ENCODE peak calls at places on chromosome 5, in eight cellular contexts. One of them, this sample, is unnamed.
A peak's percentile ranks its signal among the peaks of the same experiment; 100 is the strongest.

GRCh38 chr5:5675511-5675910 is 253.0 kb downstream of the ICE1 start:
- DNase-seq in mammary epithelial cell: no peak
- DNase-seq in DND-41: no peak
- DNase-seq in fibroblast of lung: no peak
- DNase-seq in keratinocyte: no peak
- DNase-seq in PC-3: no peak
- DNase-seq in GM23338: no peak
- DNase-seq in astrocyte: no peak
- DNase-seq in this sample: no peak

GRCh38 chr5:116613445-116613844 is 38.8 kb upstream of the SEMA6A start:
- DNase-seq in PC-3: no peak
- DNase-seq in DND-41: no peak
- DNase-seq in keratinocyte: no peak
- DNase-seq in fibroblast of lung: no peak
- DNase-seq in mammary epithelial cell: no peak
- DNase-seq in GM23338: no peak
- DNase-seq in astrocyte: no peak
- DNase-seq in this sample: no peak

GRCh38 chr5:72451771-72452505 is 55.3 kb downstream of the ZNF366 start:
- DNase-seq in astrocyte: peak; percentile 66
- DNase-seq in DND-41: no peak
- DNase-seq in keratinocyte: no peak
- DNase-seq in fibroblast of lung: peak; percentile 72
- DNase-seq in PC-3: peak; percentile 40
- DNase-seq in GM23338: no peak
- DNase-seq in mammary epithelial cell: no peak
- DNase-seq in this sample: peak; percentile 53

GRCh38 chr5:170861855-170862766 is at the start of gene RANBP17:
- DNase-seq in DND-41: no peak
- DNase-seq in fibroblast of lung: peak; percentile 73
- DNase-seq in PC-3: peak; percentile 32
- DNase-seq in astrocyte: peak; percentile 55
- DNase-seq in keratinocyte: no peak
- DNase-seq in mammary epithelial cell: peak; percentile 58
- DNase-seq in GM23338: peak; percentile 93
- DNase-seq in this sample: peak; percentile 91

GRCh38 chr5:38651806-38652205 is 95.4 kb upstream of the LIFR start:
- DNase-seq in DND-41: no peak
- DNase-seq in PC-3: no peak
- DNase-seq in GM23338: no peak
- DNase-seq in fibroblast of lung: peak; percentile 23
- DNase-seq in mammary epithelial cell: no peak
- DNase-seq in keratinocyte: no peak
- DNase-seq in astrocyte: no peak
- DNase-seq in this sample: no peak

GRCh38 chr5:163789870-163790269 is 284.5 kb downstream of the MAT2B start:
- DNase-seq in mammary epithelial cell: peak; percentile 2
- DNase-seq in PC-3: peak; percentile 8
- DNase-seq in GM23338: no peak
- DNase-seq in astrocyte: peak; percentile 44
- DNase-seq in keratinocyte: no peak
- DNase-seq in DND-41: no peak
- DNase-seq in fibroblast of lung: peak; percentile 49
- DNase-seq in this sample: no peak

GRCh38 chr5:170631471-170632195 is 127.8 kb downstream of the KCNIP1 start:
- DNase-seq in DND-41: no peak
- DNase-seq in fibroblast of lung: peak; percentile 35
- DNase-seq in astrocyte: no peak
- DNase-seq in PC-3: no peak
- DNase-seq in keratinocyte: no peak
- DNase-seq in GM23338: peak; percentile 72
- DNase-seq in mammary epithelial cell: no peak
- DNase-seq in this sample: peak; percentile 61

GRCh38 chr5:108078345-108078744 is 303.6 kb downstream of the FBXL17 start:
- DNase-seq in fibroblast of lung: no peak
- DNase-seq in GM23338: peak; percentile 68
- DNase-seq in keratinocyte: no peak
- DNase-seq in mammary epithelial cell: no peak
- DNase-seq in astrocyte: no peak
- DNase-seq in PC-3: no peak
- DNase-seq in DND-41: no peak
- DNase-seq in this sample: no peak

GRCh38 chr5:96427823-96428222 is 5.2 kb downstream of the PCSK1 start:
- DNase-seq in fibroblast of lung: peak; percentile 17
- DNase-seq in PC-3: no peak
- DNase-seq in astrocyte: peak; percentile 16
- DNase-seq in DND-41: peak; percentile 30
- DNase-seq in GM23338: peak; percentile 59
- DNase-seq in keratinocyte: no peak
- DNase-seq in mammary epithelial cell: no peak
- DNase-seq in this sample: peak; percentile 15

GRCh38 chr5:172107606-172108005 is 80.4 kb downstream of the STK10 start:
- DNase-seq in PC-3: peak; percentile 57
- DNase-seq in GM23338: no peak
- DNase-seq in DND-41: no peak
- DNase-seq in fibroblast of lung: peak; percentile 95
- DNase-seq in astrocyte: peak; percentile 91
- DNase-seq in mammary epithelial cell: peak; percentile 46
- DNase-seq in keratinocyte: no peak
- DNase-seq in this sample: no peak

GRCh38 chr5:135719428-135720063 is 114.9 kb upstream of the SLC25A48 start:
- DNase-seq in astrocyte: no peak
- DNase-seq in DND-41: no peak
- DNase-seq in keratinocyte: no peak
- DNase-seq in fibroblast of lung: no peak
- DNase-seq in PC-3: no peak
- DNase-seq in mammary epithelial cell: no peak
- DNase-seq in GM23338: no peak
- DNase-seq in this sample: no peak

GRCh38 chr5:157186309-157187045 is 5.8 kb downstream of the ITK start:
- DNase-seq in DND-41: no peak
- DNase-seq in fibroblast of lung: no peak
- DNase-seq in keratinocyte: no peak
- DNase-seq in mammary epithelial cell: no peak
- DNase-seq in astrocyte: no peak
- DNase-seq in GM23338: no peak
- DNase-seq in PC-3: no peak
- DNase-seq in this sample: no peak

GRCh38 chr5:91177639-91178038 is 205.5 kb downstream of the ARRDC3 start:
- DNase-seq in fibroblast of lung: peak; percentile 35
- DNase-seq in DND-41: no peak
- DNase-seq in astrocyte: peak; percentile 22
- DNase-seq in keratinocyte: no peak
- DNase-seq in mammary epithelial cell: no peak
- DNase-seq in PC-3: no peak
- DNase-seq in GM23338: no peak
- DNase-seq in this sample: no peak

GRCh38 chr5:75667586-75667985 is 49.7 kb downstream of the POC5 start:
- DNase-seq in astrocyte: no peak
- DNase-seq in mammary epithelial cell: no peak
- DNase-seq in DND-41: no peak
- DNase-seq in keratinocyte: no peak
- DNase-seq in GM23338: peak; percentile 42
- DNase-seq in PC-3: no peak
- DNase-seq in fibroblast of lung: no peak
- DNase-seq in this sample: no peak

GRCh38 chr5:75670571-75670970 is 46.7 kb downstream of the POC5 start:
- DNase-seq in keratinocyte: no peak
- DNase-seq in astrocyte: no peak
- DNase-seq in DND-41: no peak
- DNase-seq in mammary epithelial cell: no peak
- DNase-seq in GM23338: no peak
- DNase-seq in PC-3: no peak
- DNase-seq in fibroblast of lung: peak; percentile 3
- DNase-seq in this sample: peak; percentile 36

GRCh38 chr5:75666801-75667200 is 50.4 kb downstream of the POC5 start:
- DNase-seq in mammary epithelial cell: no peak
- DNase-seq in DND-41: no peak
- DNase-seq in astrocyte: no peak
- DNase-seq in PC-3: no peak
- DNase-seq in GM23338: peak; percentile 24
- DNase-seq in fibroblast of lung: peak; percentile 4
- DNase-seq in keratinocyte: no peak
- DNase-seq in this sample: no peak

GRCh38 chr5:75668988-75669760 is 48.1 kb downstream of the POC5 start:
- DNase-seq in mammary epithelial cell: peak; percentile 6
- DNase-seq in PC-3: peak; percentile 43
- DNase-seq in keratinocyte: no peak
- DNase-seq in astrocyte: peak; percentile 15
- DNase-seq in fibroblast of lung: peak; percentile 27
- DNase-seq in GM23338: no peak
- DNase-seq in DND-41: peak; percentile 10
- DNase-seq in this sample: peak; percentile 52

GRCh38 chr5:75668348-75668895 is 48.8 kb downstream of the POC5 start:
- DNase-seq in astrocyte: no peak
- DNase-seq in mammary epithelial cell: no peak
- DNase-seq in DND-41: no peak
- DNase-seq in fibroblast of lung: peak; percentile 17
- DNase-seq in GM23338: no peak
- DNase-seq in PC-3: no peak
- DNase-seq in keratinocyte: no peak
- DNase-seq in this sample: no peak
- H2AFZ ChIP-seq in astrocyte: no peak overlapping the region
- H2AFZ ChIP-seq in mammary epithelial cell: no peak overlapping the region
- H2AFZ ChIP-seq in DND-41: no peak overlapping the region
- H2AFZ ChIP-seq in fibroblast of lung: no peak overlapping the region
- H2AFZ ChIP-seq in GM23338: no peak overlapping the region
- H2AFZ ChIP-seq in PC-3: no peak overlapping the region
- H2AFZ ChIP-seq in keratinocyte: no peak overlapping the region
- H2AFZ ChIP-seq in this sample: no peak overlapping the region

DNA sequence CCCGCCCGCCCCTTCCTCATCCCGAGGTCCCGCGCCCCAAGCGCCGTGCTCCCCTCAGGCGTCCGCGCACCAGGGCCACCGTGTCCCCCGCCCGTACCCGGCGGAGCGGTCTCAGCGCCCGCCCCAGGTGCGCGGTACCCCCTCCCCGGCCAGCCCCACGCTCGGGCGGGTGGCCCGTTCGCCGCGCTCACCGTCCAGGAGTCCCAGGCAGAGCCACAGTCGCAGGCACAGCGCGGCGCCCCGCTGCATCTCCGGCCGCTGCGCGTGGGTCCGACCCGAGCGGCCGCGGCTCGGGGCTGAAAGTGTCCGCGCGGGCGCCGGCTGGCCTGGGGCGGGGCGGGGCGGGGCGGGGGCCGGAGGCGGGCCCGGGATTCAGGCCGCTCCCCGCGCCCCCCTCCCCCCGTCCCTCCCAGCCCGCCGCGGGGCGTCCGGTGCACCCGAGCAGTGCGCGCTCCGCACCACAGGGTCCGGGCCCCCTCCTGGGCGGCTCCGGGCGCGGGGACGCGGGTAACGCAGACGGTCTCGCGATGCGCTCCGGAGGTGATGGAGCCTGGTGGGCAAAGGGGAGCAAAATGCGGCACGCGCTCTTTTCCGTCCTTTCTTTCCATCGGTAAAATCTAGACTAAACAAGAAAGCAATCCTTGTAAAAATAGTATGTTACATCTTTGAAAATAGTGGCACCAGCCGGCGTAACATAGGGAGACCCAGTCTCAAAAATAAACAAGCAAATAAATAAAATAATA is at the start of gene FLT4:
- DNase-seq in GM23338: peak; percentile 56
- DNase-seq in PC-3: no peak
- DNase-seq in keratinocyte: no peak
- DNase-seq in astrocyte: no peak
- DNase-seq in DND-41: peak; percentile 20
- DNase-seq in fibroblast of lung: no peak
- DNase-seq in mammary epithelial cell: no peak
- DNase-seq in this sample: peak; percentile 13
- H2AFZ ChIP-seq in GM23338: peak within 1 kb of the TSS; percentile 98
- H2AFZ ChIP-seq in PC-3: peak within 1 kb of the TSS; percentile 68
- H2AFZ ChIP-seq in keratinocyte: no peak within 1 kb of the TSS
- H2AFZ ChIP-seq in astrocyte: no peak within 1 kb of the TSS
- H2AFZ ChIP-seq in DND-41: peak within 1 kb of the TSS; percentile 63
- H2AFZ ChIP-seq in fibroblast of lung: no peak within 1 kb of the TSS
- H2AFZ ChIP-seq in mammary epithelial cell: peak within 1 kb of the TSS; percentile 62
- H2AFZ ChIP-seq in this sample: peak within 1 kb of the TSS; percentile 6

GRCh38 chr5:176679365-176680225 is 32.3 kb downstream of the TSPAN17 start:
- DNase-seq in mammary epithelial cell: no peak
- DNase-seq in GM23338: peak; percentile 42
- DNase-seq in PC-3: no peak
- DNase-seq in astrocyte: no peak
- DNase-seq in keratinocyte: no peak
- DNase-seq in fibroblast of lung: no peak
- DNase-seq in DND-41: no peak
- DNase-seq in this sample: no peak
- H2AFZ ChIP-seq in mammary epithelial cell: no peak overlapping the region
- H2AFZ ChIP-seq in GM23338: peak overlapping the region; percentile 96
- H2AFZ ChIP-seq in PC-3: no peak overlapping the region
- H2AFZ ChIP-seq in astrocyte: peak overlapping the region; percentile 10
- H2AFZ ChIP-seq in keratinocyte: no peak overlapping the region
- H2AFZ ChIP-seq in fibroblast of lung: no peak overlapping the region
- H2AFZ ChIP-seq in DND-41: no peak overlapping the region
- H2AFZ ChIP-seq in this sample: no peak overlapping the region

GRCh38 chr5:119286516-119287488 is 69.0 kb upstream of the TNFAIP8 start:
- DNase-seq in fibroblast of lung: no peak
- DNase-seq in GM23338: no peak
- DNase-seq in keratinocyte: no peak
- DNase-seq in PC-3: no peak
- DNase-seq in astrocyte: no peak
- DNase-seq in DND-41: peak; percentile 48
- DNase-seq in mammary epithelial cell: no peak
- DNase-seq in this sample: no peak

GRCh38 chr5:119288364-119289047 is 67.3 kb upstream of the TNFAIP8 start:
- DNase-seq in keratinocyte: no peak
- DNase-seq in mammary epithelial cell: peak; percentile 54
- DNase-seq in astrocyte: peak; percentile 21
- DNase-seq in GM23338: no peak
- DNase-seq in DND-41: no peak
- DNase-seq in PC-3: peak; percentile 59
- DNase-seq in fibroblast of lung: peak; percentile 38
- DNase-seq in this sample: no peak

GRCh38 chr5:119289413-119289812 is 66.4 kb upstream of the TNFAIP8 start:
- DNase-seq in astrocyte: no peak
- DNase-seq in GM23338: no peak
- DNase-seq in fibroblast of lung: no peak
- DNase-seq in keratinocyte: no peak
- DNase-seq in mammary epithelial cell: no peak
- DNase-seq in DND-41: no peak
- DNase-seq in PC-3: no peak
- DNase-seq in this sample: no peak

GRCh38 chr5:119285070-119285916 is 70.5 kb upstream of the TNFAIP8 start:
- DNase-seq in astrocyte: peak; percentile 55
- DNase-seq in GM23338: no peak
- DNase-seq in DND-41: no peak
- DNase-seq in keratinocyte: no peak
- DNase-seq in PC-3: no peak
- DNase-seq in mammary epithelial cell: no peak
- DNase-seq in fibroblast of lung: peak; percentile 63
- DNase-seq in this sample: no peak

GRCh38 chr5:119287547-119288073 is 68.2 kb upstream of the TNFAIP8 start:
- DNase-seq in GM23338: no peak
- DNase-seq in astrocyte: peak; percentile 88
- DNase-seq in DND-41: peak; percentile 85
- DNase-seq in keratinocyte: no peak
- DNase-seq in mammary epithelial cell: peak; percentile 72
- DNase-seq in PC-3: peak; percentile 64
- DNase-seq in fibroblast of lung: peak; percentile 90
- DNase-seq in this sample: no peak
- H2AFZ ChIP-seq in GM23338: no peak overlapping the region
- H2AFZ ChIP-seq in astrocyte: no peak overlapping the region
- H2AFZ ChIP-seq in DND-41: no peak overlapping the region
- H2AFZ ChIP-seq in keratinocyte: peak overlapping the region; percentile 46
- H2AFZ ChIP-seq in mammary epithelial cell: peak overlapping the region; percentile 51
- H2AFZ ChIP-seq in PC-3: no peak overlapping the region
- H2AFZ ChIP-seq in fibroblast of lung: no peak overlapping the region
- H2AFZ ChIP-seq in this sample: no peak overlapping the region

This sample was measured in hepatocyte.